ENCODE peak calls at places on chromosomes 11 and 22, in seven cellular contexts. One of them, this sample, is unnamed.

GRCh38 chr22:24029304-24029703 is 18.2 kb downstream of the CABIN1 start:
- DNase-seq in fibroblast of mammary gland: no peak
- DNase-seq in CD8-positive, alpha-beta T cell: no peak
- DNase-seq in neural crest cell: no peak
- DNase-seq in ovary: no peak
- DNase-seq in GM06990: no peak
- DNase-seq in hepatocyte: no peak
- DNase-seq in this sample: no peak

GRCh38 chr11:106958506-106959248 is 59.6 kb downstream of the GUCY1A2 start:
- DNase-seq in GM06990: no peak
- DNase-seq in neural crest cell: no peak
- DNase-seq in fibroblast of mammary gland: no peak
- DNase-seq in hepatocyte: no peak
- DNase-seq in ovary: no peak
- DNase-seq in CD8-positive, alpha-beta T cell: no peak
- DNase-seq in this sample: no peak

GRCh38 chr22:30491381-30491780 is 14.1 kb downstream of the SEC14L4 start:
- DNase-seq in GM06990: no peak
- DNase-seq in neural crest cell: no peak
- DNase-seq in ovary: no peak
- DNase-seq in fibroblast of mammary gland: no peak
- DNase-seq in CD8-positive, alpha-beta T cell: no peak
- DNase-seq in hepatocyte: no peak
- DNase-seq in this sample: no peak

GRCh38 chr22:17772963-17773605 is 1.2 kb downstream of the BID start:
- DNase-seq in GM06990: no peak
- DNase-seq in fibroblast of mammary gland: peak
- DNase-seq in CD8-positive, alpha-beta T cell: no peak
- DNase-seq in ovary: no peak
- DNase-seq in neural crest cell: no peak
- DNase-seq in hepatocyte: peak
- DNase-seq in this sample: no peak

GRCh38 chr11:655036-655726 is 18.1 kb downstream of the DRD4 start:
- DNase-seq in ovary: no peak
- DNase-seq in neural crest cell: no peak
- DNase-seq in GM06990: no peak
- DNase-seq in hepatocyte: peak
- DNase-seq in CD8-positive, alpha-beta T cell: no peak
- DNase-seq in fibroblast of mammary gland: no peak
- DNase-seq in this sample: no peak

GRCh38 chr11:120867531-120867930 is 156.4 kb upstream of the TBCEL start:
- DNase-seq in neural crest cell: no peak
- DNase-seq in GM06990: no peak
- DNase-seq in ovary: no peak
- DNase-seq in fibroblast of mammary gland: no peak
- DNase-seq in hepatocyte: no peak
- DNase-seq in CD8-positive, alpha-beta T cell: no peak
- DNase-seq in this sample: no peak

GRCh38 chr11:2924381-2924780 is 4.8 kb downstream of the PHLDA2 start:
- DNase-seq in hepatocyte: no peak
- DNase-seq in GM06990: no peak
- DNase-seq in fibroblast of mammary gland: no peak
- DNase-seq in CD8-positive, alpha-beta T cell: no peak
- DNase-seq in ovary: no peak
- DNase-seq in neural crest cell: no peak
- DNase-seq in this sample: no peak

GRCh38 chr11:106446302-106446701 is 368.8 kb downstream of the AASDHPPT start:
- DNase-seq in GM06990: no peak
- DNase-seq in fibroblast of mammary gland: no peak
- DNase-seq in neural crest cell: no peak
- DNase-seq in hepatocyte: no peak
- DNase-seq in CD8-positive, alpha-beta T cell: no peak
- DNase-seq in ovary: no peak
- DNase-seq in this sample: no peak

GRCh38 chr22:19889951-19890350 is 35.3 kb upstream of the GNB1L start:
- DNase-seq in CD8-positive, alpha-beta T cell: no peak
- DNase-seq in neural crest cell: no peak
- DNase-seq in ovary: no peak
- DNase-seq in GM06990: no peak
- DNase-seq in fibroblast of mammary gland: no peak
- DNase-seq in hepatocyte: no peak
- DNase-seq in this sample: no peak

DNA sequence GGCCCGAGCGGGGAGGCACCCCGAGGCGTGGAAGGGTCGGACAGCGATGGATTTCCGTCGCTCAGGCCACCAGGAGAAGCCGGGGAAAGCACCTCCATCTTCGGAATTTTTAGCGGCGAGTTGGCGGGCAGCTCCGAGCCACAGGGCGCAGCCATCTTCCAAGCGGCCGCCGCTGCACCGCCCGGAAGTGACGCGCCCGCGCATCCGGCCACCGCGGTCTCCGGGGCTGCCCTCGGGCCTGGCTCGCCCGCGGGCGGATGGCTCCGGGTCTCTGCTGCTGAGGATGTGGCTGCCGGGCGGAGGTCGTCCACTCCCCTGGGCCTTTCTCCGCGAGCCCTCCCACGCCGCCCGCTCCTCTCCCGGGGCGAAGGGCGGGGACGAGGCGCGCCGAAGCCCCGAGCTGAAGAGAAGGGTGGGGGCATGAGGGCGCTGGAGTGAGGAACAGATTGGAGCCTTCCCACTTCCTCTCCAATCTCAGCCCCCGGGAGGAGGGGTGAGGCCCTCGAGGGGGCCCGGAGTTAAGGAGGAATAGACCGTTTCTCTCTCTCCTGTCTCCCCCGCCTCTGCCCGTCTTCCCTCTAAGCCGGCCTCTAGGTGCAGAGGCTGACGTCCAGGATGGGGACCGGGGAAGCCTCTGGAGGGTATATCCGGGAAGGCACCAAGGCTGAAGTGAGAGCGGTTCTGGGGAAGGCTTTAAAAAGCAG is at the start of gene MSANTD2:
- DNase-seq in GM06990: peak
- DNase-seq in ovary: peak
- DNase-seq in hepatocyte: peak
- DNase-seq in fibroblast of mammary gland: peak
- DNase-seq in CD8-positive, alpha-beta T cell: peak
- DNase-seq in neural crest cell: peak
- DNase-seq in this sample: peak
- TF ChIP-seq CTCF in GM06990: no peak
- TF ChIP-seq CTCF in ovary: no peak
- TF ChIP-seq CTCF in hepatocyte: no peak
- TF ChIP-seq CTCF in fibroblast of mammary gland: no peak
- TF ChIP-seq CTCF in CD8-positive, alpha-beta T cell: no peak
- TF ChIP-seq CTCF in neural crest cell: no peak
- TF ChIP-seq CTCF in this sample: no peak

GRCh38 chr11:34525098-34525497 is 11.5 kb upstream of the ELF5 start:
- DNase-seq in GM06990: no peak
- DNase-seq in hepatocyte: no peak
- DNase-seq in ovary: no peak
- DNase-seq in fibroblast of mammary gland: no peak
- DNase-seq in CD8-positive, alpha-beta T cell: no peak
- DNase-seq in neural crest cell: no peak
- DNase-seq in this sample: no peak
- TF ChIP-seq CTCF in GM06990: no peak
- TF ChIP-seq CTCF in hepatocyte: no peak
- TF ChIP-seq CTCF in ovary: no peak
- TF ChIP-seq CTCF in fibroblast of mammary gland: no peak
- TF ChIP-seq CTCF in CD8-positive, alpha-beta T cell: no peak
- TF ChIP-seq CTCF in neural crest cell: no peak
- TF ChIP-seq CTCF in this sample: no peak

GRCh38 chr11:46296520-46297448 is 19.3 kb downstream of the CREB3L1 start:
- DNase-seq in GM06990: no peak
- DNase-seq in ovary: peak
- DNase-seq in CD8-positive, alpha-beta T cell: no peak
- DNase-seq in hepatocyte: peak
- DNase-seq in fibroblast of mammary gland: peak
- DNase-seq in neural crest cell: peak
- DNase-seq in this sample: no peak
- TF ChIP-seq CTCF in GM06990: peak
- TF ChIP-seq CTCF in ovary: peak
- TF ChIP-seq CTCF in CD8-positive, alpha-beta T cell: no peak
- TF ChIP-seq CTCF in hepatocyte: peak
- TF ChIP-seq CTCF in fibroblast of mammary gland: peak
- TF ChIP-seq CTCF in neural crest cell: peak
- TF ChIP-seq CTCF in this sample: peak

GRCh38 chr11:7904910-7905309 is 26.2 kb downstream of the OR10A6 start:
- DNase-seq in GM06990: no peak
- DNase-seq in ovary: no peak
- DNase-seq in neural crest cell: no peak
- DNase-seq in CD8-positive, alpha-beta T cell: no peak
- DNase-seq in hepatocyte: no peak
- DNase-seq in fibroblast of mammary gland: peak
- DNase-seq in this sample: no peak
- TF ChIP-seq CTCF in GM06990: no peak
- TF ChIP-seq CTCF in ovary: no peak
- TF ChIP-seq CTCF in neural crest cell: no peak
- TF ChIP-seq CTCF in CD8-positive, alpha-beta T cell: no peak
- TF ChIP-seq CTCF in hepatocyte: peak
- TF ChIP-seq CTCF in fibroblast of mammary gland: peak
- TF ChIP-seq CTCF in this sample: no peak

DNA sequence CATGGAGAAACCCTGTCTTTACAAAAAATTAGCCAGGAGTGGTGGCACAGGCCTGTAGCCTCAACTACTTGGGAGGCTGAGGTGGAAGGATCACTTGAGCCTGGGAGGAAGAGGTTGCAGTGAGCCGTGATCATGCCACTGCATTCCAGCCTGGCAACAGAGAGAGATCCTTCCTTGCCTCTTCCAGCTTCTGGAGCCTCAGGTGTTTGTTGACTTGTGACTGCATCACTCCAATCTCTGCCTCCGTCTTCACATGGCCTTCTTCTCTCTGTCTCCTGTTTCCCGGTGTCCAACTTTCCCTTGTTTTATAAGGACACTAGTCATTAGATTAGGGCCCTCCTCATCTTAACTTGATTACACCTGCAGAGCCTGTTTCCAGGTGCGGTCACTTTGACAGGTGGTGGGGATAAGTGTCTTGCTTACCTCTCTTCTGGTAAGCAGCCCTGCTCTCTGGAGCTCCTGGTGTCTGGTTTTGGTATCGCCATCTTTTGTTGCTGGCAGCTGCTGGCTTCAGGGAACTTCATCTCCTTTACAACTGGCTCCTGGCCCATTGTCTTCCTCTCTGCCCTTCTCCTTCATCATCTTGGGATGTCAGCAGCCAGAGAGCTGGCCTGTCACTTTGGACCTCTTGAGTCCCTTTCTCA is 8.2 kb upstream of the USP2 start:
- DNase-seq in neural crest cell: no peak
- DNase-seq in GM06990: no peak
- DNase-seq in hepatocyte: no peak
- DNase-seq in fibroblast of mammary gland: no peak
- DNase-seq in CD8-positive, alpha-beta T cell: no peak
- DNase-seq in ovary: no peak
- DNase-seq in this sample: peak
- TF ChIP-seq CTCF in neural crest cell: peak
- TF ChIP-seq CTCF in GM06990: peak
- TF ChIP-seq CTCF in hepatocyte: peak
- TF ChIP-seq CTCF in fibroblast of mammary gland: peak
- TF ChIP-seq CTCF in CD8-positive, alpha-beta T cell: no peak
- TF ChIP-seq CTCF in ovary: no peak
- TF ChIP-seq CTCF in this sample: peak

DNA sequence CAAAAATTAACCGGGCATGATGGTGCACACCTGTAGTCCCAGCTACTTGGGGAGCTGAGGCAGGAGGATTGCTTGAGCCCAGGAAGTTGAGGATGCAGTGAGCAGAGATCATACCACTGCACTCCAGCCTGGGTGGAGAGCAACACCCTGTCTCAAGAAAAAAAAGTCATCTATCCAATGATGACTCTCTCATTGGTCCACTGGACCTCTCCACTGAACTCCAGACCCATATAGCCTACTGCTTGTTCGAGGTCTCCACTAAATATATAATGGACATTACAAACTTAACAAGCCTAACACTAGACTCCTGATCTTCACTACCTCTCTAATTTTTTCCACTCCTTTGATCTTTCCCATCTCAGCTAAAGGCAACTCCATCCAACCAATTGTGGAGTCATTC is 33.5 kb upstream of the MTCH2 start:
- DNase-seq in GM06990: no peak
- DNase-seq in hepatocyte: no peak
- DNase-seq in fibroblast of mammary gland: no peak
- DNase-seq in CD8-positive, alpha-beta T cell: no peak
- DNase-seq in neural crest cell: no peak
- DNase-seq in ovary: no peak
- DNase-seq in this sample: no peak
- TF ChIP-seq CTCF in GM06990: no peak
- TF ChIP-seq CTCF in hepatocyte: no peak
- TF ChIP-seq CTCF in fibroblast of mammary gland: no peak
- TF ChIP-seq CTCF in CD8-positive, alpha-beta T cell: no peak
- TF ChIP-seq CTCF in neural crest cell: no peak
- TF ChIP-seq CTCF in ovary: no peak
- TF ChIP-seq CTCF in this sample: no peak

GRCh38 chr22:32517488-32517887 is 42.9 kb downstream of the FBXO7 start:
- DNase-seq in hepatocyte: no peak
- DNase-seq in ovary: no peak
- DNase-seq in fibroblast of mammary gland: no peak
- DNase-seq in CD8-positive, alpha-beta T cell: no peak
- DNase-seq in GM06990: no peak
- DNase-seq in neural crest cell: no peak
- DNase-seq in this sample: no peak

GRCh38 chr22:32517921-32518320 is 43.3 kb downstream of the FBXO7 start:
- DNase-seq in neural crest cell: no peak
- DNase-seq in GM06990: no peak
- DNase-seq in hepatocyte: no peak
- DNase-seq in fibroblast of mammary gland: no peak
- DNase-seq in CD8-positive, alpha-beta T cell: no peak
- DNase-seq in ovary: no peak
- DNase-seq in this sample: no peak

GRCh38 chr22:32518351-32518750 is 43.7 kb downstream of the FBXO7 start:
- DNase-seq in neural crest cell: no peak
- DNase-seq in GM06990: no peak
- DNase-seq in hepatocyte: no peak
- DNase-seq in ovary: no peak
- DNase-seq in CD8-positive, alpha-beta T cell: no peak
- DNase-seq in fibroblast of mammary gland: peak
- DNase-seq in this sample: no peak

GRCh38 chr22:32520612-32521011 is 46.0 kb downstream of the FBXO7 start:
- DNase-seq in neural crest cell: no peak
- DNase-seq in CD8-positive, alpha-beta T cell: no peak
- DNase-seq in hepatocyte: no peak
- DNase-seq in fibroblast of mammary gland: no peak
- DNase-seq in ovary: no peak
- DNase-seq in GM06990: no peak
- DNase-seq in this sample: no peak

GRCh38 chr22:32518848-32519247 is 44.2 kb downstream of the FBXO7 start:
- DNase-seq in CD8-positive, alpha-beta T cell: no peak
- DNase-seq in neural crest cell: no peak
- DNase-seq in ovary: no peak
- DNase-seq in hepatocyte: no peak
- DNase-seq in GM06990: no peak
- DNase-seq in fibroblast of mammary gland: no peak
- DNase-seq in this sample: no peak
- TF ChIP-seq CTCF in CD8-positive, alpha-beta T cell: no peak
- TF ChIP-seq CTCF in neural crest cell: peak
- TF ChIP-seq CTCF in ovary: no peak
- TF ChIP-seq CTCF in hepatocyte: no peak
- TF ChIP-seq CTCF in GM06990: peak
- TF ChIP-seq CTCF in fibroblast of mammary gland: peak
- TF ChIP-seq CTCF in this sample: peak

This sample was measured in GM10248.